ENCODE peak calls at places on chromosome 13, in nine cellular contexts. D is OCI-LY7, I is prostate gland, U is left ventricle myocardium inferior, Q is Caco-2, P is right lobe of liver, J is thoracic aorta, C is GM23248, T is stomach. W is an unnamed sample.

GRCh38 chr13:28049880-28050871 is 50.2 kb downstream of the FLT3 start:
- DNase-seq in D (no peak), Q (no peak), C (no peak), T (no peak), I (no peak), J (no peak), U (no peak), P (no peak), W (no peak)

GRCh38 chr13:28819748-28820098 is 416 bp upstream of the MTUS2 start:
- DNase-seq in Q (peak; percentile 86), T (peak; percentile 27), U (peak; percentile 69), I (no peak), J (no peak), C (peak; percentile 64), D (no peak), P (peak; percentile 85), W (peak; percentile 77)

GRCh38 chr13:40060318-40061007 is 405.0 kb downstream of the COG6 start:
- DNase-seq in Q (no peak), U (peak; percentile 46), J (peak; percentile 24), I (peak; percentile 72), T (peak; percentile 31), D (peak; percentile 24), P (no peak), C (peak; percentile 96), W (no peak)

GRCh38 chr13:31588331-31588730 is 151.0 kb upstream of the RXFP2 start:
- DNase-seq in I (no peak), J (no peak), C (no peak), P (no peak), U (no peak), D (no peak), T (no peak), Q (peak; percentile 85), W (no peak)

GRCh38 chr13:108220042-108220441 is 1.9 kb downstream of the ABHD13 start:
- DNase-seq in U (no peak), P (no peak), D (no peak), T (peak; percentile 66), J (no peak), C (no peak), I (no peak), Q (no peak), W (no peak)

GRCh38 chr13:28476919-28477708 is 17.8 kb downstream of the FLT1 start:
- DNase-seq in P (no peak), T (no peak), D (no peak), J (no peak), Q (no peak), I (no peak), U (no peak), C (no peak), W (no peak)

GRCh38 chr13:80334582-80335260 is 6.2 kb downstream of the SPRY2 start:
- DNase-seq in Q (no peak), I (no peak), T (no peak), C (peak; percentile 65), P (no peak), J (no peak), U (no peak), D (no peak), W (no peak)

GRCh38 chr13:109096101-109096500 is 466.7 kb downstream of the MYO16 start:
- DNase-seq in T (no peak), U (no peak), J (no peak), D (no peak), C (no peak), I (no peak), Q (no peak), P (no peak), W (no peak)

DNA sequence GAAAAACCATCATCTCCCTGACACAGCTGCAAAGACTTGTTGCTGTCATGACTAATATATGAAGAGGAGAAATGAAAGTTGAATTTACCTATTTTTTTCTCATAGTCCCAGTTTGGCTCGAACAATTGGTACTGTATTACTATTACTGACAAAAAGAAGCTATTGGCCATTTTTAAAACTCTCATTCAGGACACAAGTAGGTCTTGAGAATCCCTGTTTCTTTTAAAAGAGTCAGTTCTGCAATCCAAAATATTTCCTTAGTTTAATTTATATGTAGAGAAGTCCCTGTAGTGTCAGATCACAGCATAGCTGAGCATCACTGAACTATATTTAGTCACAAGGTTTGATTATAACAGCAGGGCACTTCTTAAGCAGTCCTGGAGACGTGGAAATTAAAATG is 12.2 kb upstream of the SPART start:
- DNase-seq in P (no peak), J (no peak), I (no peak), Q (no peak), D (no peak), U (no peak), C (no peak), T (no peak), W (no peak)
- H3K4me1 ChIP-seq in P (no peaks in the 10 kb centered on the region), J (peaks cover 18% of the 10 kb centered on the region), I (no peaks in the 10 kb centered on the region), Q (no peaks in the 10 kb centered on the region), D (no peaks in the 10 kb centered on the region), U (no peaks in the 10 kb centered on the region), C (peaks cover 7% of the 10 kb centered on the region), T (no peaks in the 10 kb centered on the region), W (no peaks in the 10 kb centered on the region)

DNA sequence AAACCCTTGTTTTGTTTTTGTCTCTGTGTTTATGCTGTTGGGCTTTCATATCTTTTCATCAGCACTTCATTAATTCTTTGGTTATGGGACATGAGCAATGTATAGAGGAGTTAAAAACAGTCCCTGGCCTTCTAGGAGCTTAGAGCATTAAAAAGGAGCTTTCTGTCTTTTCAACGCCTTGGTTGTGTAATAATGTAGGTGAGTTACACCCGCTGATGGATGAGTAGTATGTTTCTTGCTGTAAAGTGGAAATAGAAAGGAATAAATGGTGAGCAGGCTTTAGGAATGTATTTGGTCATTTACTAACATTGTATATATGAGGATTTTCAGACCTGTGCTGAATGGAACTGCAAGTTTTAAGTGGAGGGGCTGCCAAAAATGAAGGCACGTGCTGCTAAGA is 121.5 kb upstream of the RNF113B start:
- DNase-seq in Q (no peak), T (no peak), I (no peak), C (no peak), D (no peak), J (no peak), P (no peak), U (no peak), W (no peak)
- H3K4me1 ChIP-seq in Q (peaks cover 41% of the 10 kb centered on the region), T (peaks cover 68% of the 10 kb centered on the region), I (peaks cover 25% of the 10 kb centered on the region), C (peaks cover 56% of the 10 kb centered on the region), D (no peaks in the 10 kb centered on the region), J (peaks cover 4% of the 10 kb centered on the region), P (no peaks in the 10 kb centered on the region), U (peaks cover 40% of the 10 kb centered on the region), W (peaks cover 45% of the 10 kb centered on the region)

GRCh38 chr13:94710881-94711560 is 1.3 kb downstream of the SOX21 start:
- DNase-seq in J (no peak), T (no peak), D (no peak), U (no peak), Q (no peak), P (no peak), I (no peak), C (peak; percentile 27), W (peak; percentile 63)
- H3K4me1 ChIP-seq in J (peaks cover 20% of the 10 kb centered on the region), T (peaks cover 50% of the 10 kb centered on the region), D (no peaks in the 10 kb centered on the region), U (peaks cover 51% of the 10 kb centered on the region), Q (no peaks in the 10 kb centered on the region), P (no peaks in the 10 kb centered on the region), I (no peaks in the 10 kb centered on the region), C (no peaks in the 10 kb centered on the region), W (peaks cover 25% of the 10 kb centered on the region)

GRCh38 chr13:48542581-48543341 is 9.9 kb upstream of the RCBTB2 start:
- DNase-seq in C (peak; percentile 22), I (peak; percentile 42), P (peak; percentile 38), Q (no peak), D (peak; percentile 40), J (no peak), T (peak; percentile 58), U (peak; percentile 64), W (peak; percentile 78)
- H3K4me1 ChIP-seq in C (no peaks in the 10 kb centered on the region), I (no peaks in the 10 kb centered on the region), P (no peaks in the 10 kb centered on the region), Q (no peaks in the 10 kb centered on the region), D (peaks cover 19% of the 10 kb centered on the region), J (peaks cover 5% of the 10 kb centered on the region), T (peaks cover 18% of the 10 kb centered on the region), U (peaks cover 29% of the 10 kb centered on the region), W (peaks cover 19% of the 10 kb centered on the region)

GRCh38 chr13:98575009-98575866 is 1.7 kb downstream of the STK24 start:
- DNase-seq in P (no peak), D (peak; percentile 22), U (no peak), T (no peak), C (peak; percentile 43), J (no peak), Q (no peak), I (no peak), W (no peak)
- H3K4me1 ChIP-seq in P (no peaks in the 10 kb centered on the region), D (peaks cover 47% of the 10 kb centered on the region), U (peaks cover 75% of the 10 kb centered on the region), T (peaks cover 75% of the 10 kb centered on the region), C (peaks cover 55% of the 10 kb centered on the region), J (peaks cover 31% of the 10 kb centered on the region), Q (peaks cover 65% of the 10 kb centered on the region), I (peaks cover 4% of the 10 kb centered on the region), W (peaks cover 54% of the 10 kb centered on the region)

GRCh38 chr13:51955281-51955771 is 55.9 kb downstream of the ATP7B start:
- DNase-seq in I (no peak), T (no peak), J (no peak), D (no peak), Q (no peak), U (no peak), P (no peak), C (no peak), W (no peak)
- H3K4me1 ChIP-seq in I (no peaks in the 10 kb centered on the region), T (peaks cover 26% of the 10 kb centered on the region), J (no peaks in the 10 kb centered on the region), D (peaks cover 14% of the 10 kb centered on the region), Q (peaks cover 13% of the 10 kb centered on the region), U (peaks cover 9% of the 10 kb centered on the region), P (no peaks in the 10 kb centered on the region), C (no peaks in the 10 kb centered on the region), W (no peaks in the 10 kb centered on the region)